ENCODE peak calls at places on chromosomes 5 and 9, in seven cellular contexts. G is bronchial epithelial cell; Q is naive thymus-derived CD8-positive, alpha-beta T cell; R is hypothalamus; Y is GDM1; N is GM04504; D is NCI-H1105. K is an unnamed sample.

GRCh38 chr9:124344291-124345050 is 70.8 kb downstream of the PSMB7 start:
- DNase-seq in G (no peak), Q (no peak), R (no peak), Y (no peak), N (no peak), D (no peak), K (no peak)

GRCh38 chr5:90878081-90878480 is 319.5 kb downstream of the ADGRV1 start:
- DNase-seq in G (no peak), Q (no peak), R (no peak), Y (no peak), N (no peak), D (no peak), K (peak)

GRCh38 chr9:120950421-120951388 is 24.1 kb upstream of the TRAF1 start:
- DNase-seq in G (no peak), Q (no peak), R (no peak), Y (no peak), N (no peak), D (no peak), K (peak)

GRCh38 chr5:39588176-39588575 is 163.4 kb upstream of the DAB2 start:
- DNase-seq in G (no peak), Q (no peak), R (no peak), Y (no peak), N (no peak), D (no peak), K (no peak)

GRCh38 chr9:129863059-129863690 is 27.9 kb downstream of the USP20 start:
- DNase-seq in G (peak), Q (peak), R (no peak), Y (peak), N (peak), D (no peak), K (peak)

GRCh38 chr5:132837868-132838267 is 7.4 kb upstream of the SHROOM1 start:
- DNase-seq in G (no peak), Q (no peak), R (no peak), Y (no peak), N (no peak), D (no peak), K (no peak)

GRCh38 chr9:72362680-72363139 is 2.3 kb downstream of the ZFAND5 start:
- DNase-seq in G (peak), Q (peak), R (peak), Y (no peak), N (peak), D (peak), K (peak)

GRCh38 chr5:156473271-156473935 is 146.4 kb downstream of the SGCD start:
- DNase-seq in G (peak), Q (no peak), R (no peak), Y (no peak), N (no peak), D (no peak), K (no peak)

GRCh38 chr5:174165406-174165805 is 119.9 kb downstream of the NSG2 start:
- DNase-seq in G (no peak), Q (no peak), R (no peak), Y (no peak), N (no peak), D (no peak), K (no peak)

K was measured in KBM-7.